ENCODE peak calls at places on chromosome 15, in eight cellular contexts. One of them, this sample, is unnamed.

GRCh38 chr15:83890584-83890983 is 236.7 kb downstream of the ADAMTSL3 start:
- DNase-seq in KBM-7: no peak
- DNase-seq in head of caudate nucleus: no peak
- DNase-seq in fibroblast of pulmonary artery: peak; percentile 53
- DNase-seq in esophagus squamous epithelium: no peak
- DNase-seq in NCI-H748 treated with DMSO at 0.1 percent for 48 hours: no peak
- DNase-seq in C1 segment of cervical spinal cord: no peak
- DNase-seq in stimulated activated CD4-positive, alpha-beta T cell treated with anti-CD3 and anti-CD28 coated beads, Interleukin-4, amount 100 ng/mL, for 48 hours: no peak
- DNase-seq in this sample: no peak

GRCh38 chr15:93035953-93036810 is 52.8 kb downstream of the RGMA start:
- DNase-seq in KBM-7: peak; percentile 69
- DNase-seq in head of caudate nucleus: no peak
- DNase-seq in fibroblast of pulmonary artery: peak; percentile 53
- DNase-seq in esophagus squamous epithelium: no peak
- DNase-seq in NCI-H748 treated with DMSO at 0.1 percent for 48 hours: peak; percentile 16
- DNase-seq in C1 segment of cervical spinal cord: no peak
- DNase-seq in stimulated activated CD4-positive, alpha-beta T cell treated with anti-CD3 and anti-CD28 coated beads, Interleukin-4, amount 100 ng/mL, for 48 hours: peak; percentile 23
- DNase-seq in this sample: no peak

GRCh38 chr15:49238342-49238741 is 68.3 kb downstream of the GALK2 start:
- DNase-seq in KBM-7: no peak
- DNase-seq in head of caudate nucleus: no peak
- DNase-seq in fibroblast of pulmonary artery: peak; percentile 90
- DNase-seq in esophagus squamous epithelium: no peak
- DNase-seq in NCI-H748 treated with DMSO at 0.1 percent for 48 hours: no peak
- DNase-seq in C1 segment of cervical spinal cord: no peak
- DNase-seq in stimulated activated CD4-positive, alpha-beta T cell treated with anti-CD3 and anti-CD28 coated beads, Interleukin-4, amount 100 ng/mL, for 48 hours: no peak
- DNase-seq in this sample: no peak

GRCh38 chr15:35436422-35436821 is 109.5 kb downstream of the DPH6 start:
- DNase-seq in KBM-7: no peak
- DNase-seq in head of caudate nucleus: no peak
- DNase-seq in fibroblast of pulmonary artery: no peak
- DNase-seq in esophagus squamous epithelium: no peak
- DNase-seq in NCI-H748 treated with DMSO at 0.1 percent for 48 hours: no peak
- DNase-seq in C1 segment of cervical spinal cord: no peak
- DNase-seq in stimulated activated CD4-positive, alpha-beta T cell treated with anti-CD3 and anti-CD28 coated beads, Interleukin-4, amount 100 ng/mL, for 48 hours: no peak
- DNase-seq in this sample: no peak

GRCh38 chr15:55564347-55565145 is 23.6 kb downstream of the PYGO1 start:
- DNase-seq in KBM-7: no peak
- DNase-seq in head of caudate nucleus: no peak
- DNase-seq in fibroblast of pulmonary artery: no peak
- DNase-seq in esophagus squamous epithelium: no peak
- DNase-seq in NCI-H748 treated with DMSO at 0.1 percent for 48 hours: no peak
- DNase-seq in C1 segment of cervical spinal cord: no peak
- DNase-seq in stimulated activated CD4-positive, alpha-beta T cell treated with anti-CD3 and anti-CD28 coated beads, Interleukin-4, amount 100 ng/mL, for 48 hours: no peak
- DNase-seq in this sample: no peak

GRCh38 chr15:85037617-85038016 is 56.0 kb downstream of the PDE8A start:
- DNase-seq in KBM-7: no peak
- DNase-seq in head of caudate nucleus: no peak
- DNase-seq in fibroblast of pulmonary artery: peak; percentile 39
- DNase-seq in esophagus squamous epithelium: no peak
- DNase-seq in NCI-H748 treated with DMSO at 0.1 percent for 48 hours: no peak
- DNase-seq in C1 segment of cervical spinal cord: no peak
- DNase-seq in stimulated activated CD4-positive, alpha-beta T cell treated with anti-CD3 and anti-CD28 coated beads, Interleukin-4, amount 100 ng/mL, for 48 hours: no peak
- DNase-seq in this sample: no peak

GRCh38 chr15:25705430-25706115 is 157.6 kb downstream of the ATP10A start:
- DNase-seq in KBM-7: no peak
- DNase-seq in head of caudate nucleus: no peak
- DNase-seq in fibroblast of pulmonary artery: no peak
- DNase-seq in esophagus squamous epithelium: no peak
- DNase-seq in NCI-H748 treated with DMSO at 0.1 percent for 48 hours: no peak
- DNase-seq in C1 segment of cervical spinal cord: no peak
- DNase-seq in stimulated activated CD4-positive, alpha-beta T cell treated with anti-CD3 and anti-CD28 coated beads, Interleukin-4, amount 100 ng/mL, for 48 hours: no peak
- DNase-seq in this sample: no peak

GRCh38 chr15:67781907-67782559 is 43.3 kb upstream of the SKOR1 start:
- DNase-seq in KBM-7: no peak
- DNase-seq in head of caudate nucleus: no peak
- DNase-seq in fibroblast of pulmonary artery: no peak
- DNase-seq in esophagus squamous epithelium: no peak
- DNase-seq in NCI-H748 treated with DMSO at 0.1 percent for 48 hours: peak; percentile 23
- DNase-seq in C1 segment of cervical spinal cord: no peak
- DNase-seq in stimulated activated CD4-positive, alpha-beta T cell treated with anti-CD3 and anti-CD28 coated beads, Interleukin-4, amount 100 ng/mL, for 48 hours: no peak
- DNase-seq in this sample: no peak

GRCh38 chr15:32870240-32871033 is 152.6 kb downstream of the GREM1 start:
- DNase-seq in KBM-7: no peak
- DNase-seq in head of caudate nucleus: no peak
- DNase-seq in fibroblast of pulmonary artery: peak; percentile 92
- DNase-seq in esophagus squamous epithelium: no peak
- DNase-seq in NCI-H748 treated with DMSO at 0.1 percent for 48 hours: no peak
- DNase-seq in C1 segment of cervical spinal cord: no peak
- DNase-seq in stimulated activated CD4-positive, alpha-beta T cell treated with anti-CD3 and anti-CD28 coated beads, Interleukin-4, amount 100 ng/mL, for 48 hours: no peak
- DNase-seq in this sample: no peak